ENCODE peak calls at places on chromosome 5, in five cellular contexts. M is fibroblast of lung; Y is cardiac muscle cell; G is CD8-positive, alpha-beta memory T cell; W is transverse colon. Q is an unnamed sample.

GRCh38 chr5:1165864-1166263 is 35.5 kb upstream of the SLC6A19 start:
- DNase-seq in Y (no peak), W (no peak), M (no peak), G (no peak), Q (no peak)

GRCh38 chr5:16749626-16750025 is 132.8 kb upstream of the RETREG1 start:
- DNase-seq in W (no peak), M (no peak), G (no peak), Y (no peak), Q (no peak)

GRCh38 chr5:77095189-77095588 is 8.1 kb upstream of the ZBED3 start:
- DNase-seq in W (no peak), G (no peak), M (no peak), Y (no peak), Q (no peak)

GRCh38 chr5:35938518-35939227 is at the start of gene CAPSL:
- DNase-seq in W (peak; percentile 13), G (no peak), Y (peak; percentile 63), M (peak; percentile 79), Q (peak; percentile 38)

GRCh38 chr5:147483961-147484707 is 25.7 kb downstream of the DPYSL3 start:
- DNase-seq in Y (no peak), M (peak; percentile 97), G (no peak), W (peak; percentile 33), Q (peak; percentile 97)

GRCh38 chr5:81819556-81820314 is 68.8 kb upstream of the SSBP2 start:
- DNase-seq in G (no peak), W (no peak), M (peak; percentile 74), Y (no peak), Q (peak; percentile 23)

GRCh38 chr5:69261034-69261433 is 26.3 kb downstream of the CDK7 start:
- DNase-seq in M (peak; percentile 20), W (no peak), Y (no peak), G (no peak), Q (peak; percentile 46)

GRCh38 chr5:154519375-154519774 is 41.3 kb upstream of the HAND1 start:
- DNase-seq in M (peak; percentile 66), W (no peak), Y (no peak), G (no peak), Q (peak; percentile 49)

GRCh38 chr5:1747079-1747802 is 52.4 kb downstream of the MRPL36 start:
- DNase-seq in M (no peak), Y (no peak), W (no peak), G (no peak), Q (no peak)

GRCh38 chr5:57696005-57696755 is 213.6 kb upstream of the ACTBL2 start:
- DNase-seq in G (no peak), W (no peak), Y (no peak), M (peak; percentile 37), Q (peak; percentile 4)

GRCh38 chr5:26535215-26535614 is 503.2 kb downstream of the CDH9 start:
- DNase-seq in Y (no peak), M (no peak), W (no peak), G (no peak), Q (no peak)

GRCh38 chr5:135271533-135272310 is 127.3 kb downstream of the MACROH2A1 start:
- DNase-seq in M (peak; percentile 34), W (no peak), Y (peak; percentile 29), G (no peak), Q (peak; percentile 55)

GRCh38 chr5:163458778-163459405 is 1.0 kb downstream of the NUDCD2 start:
- DNase-seq in G (no peak), Y (no peak), M (peak; percentile 10), W (no peak), Q (no peak)

GRCh38 chr5:352639-353598 is 31.4 kb downstream of the AHRR start:
- DNase-seq in M (no peak), Y (no peak), W (no peak), G (no peak), Q (no peak)

GRCh38 chr5:14405267-14405666 is 176.3 kb upstream of the OTULINL start:
- DNase-seq in M (no peak), G (no peak), W (no peak), Y (no peak), Q (no peak)

GRCh38 chr5:157820593-157821252 is 38.2 kb downstream of the CLINT1 start:
- DNase-seq in G (no peak), Y (peak; percentile 66), W (no peak), M (peak; percentile 75), Q (peak; percentile 79)

GRCh38 chr5:92907914-92908606 is 673.0 kb downstream of the NR2F1-AS1 start:
- DNase-seq in M (peak; percentile 80), Y (peak; percentile 13), W (no peak), G (no peak), Q (peak; percentile 54)

GRCh38 chr5:115738807-115739206 is 77.7 kb downstream of the CDO1 start:
- DNase-seq in G (no peak), M (no peak), Y (no peak), W (no peak), Q (no peak)

GRCh38 chr5:88674262-88675158 is 208.5 kb downstream of the MEF2C start:
- DNase-seq in Y (peak; percentile 56), G (no peak), M (no peak), W (no peak), Q (peak; percentile 55)

GRCh38 chr5:7592910-7593309 is 197.0 kb downstream of the ADCY2 start:
- DNase-seq in W (no peak), Y (peak; percentile 27), M (no peak), G (no peak), Q (peak; percentile 22)

GRCh38 chr5:160173-160510 is 31.2 kb upstream of the LRRC14B start:
- DNase-seq in G (no peak), W (no peak), Y (no peak), M (peak; percentile 32), Q (no peak)

GRCh38 chr5:138338411-138339085 is 482 bp downstream of the FAM53C start:
- DNase-seq in G (no peak), W (no peak), Y (no peak), M (no peak), Q (no peak)

GRCh38 chr5:35237580-35238376 is 7.5 kb upstream of the PRLR start:
- DNase-seq in W (no peak), G (no peak), M (no peak), Y (no peak), Q (no peak)

GRCh38 chr5:57366744-57367143 is 115.9 kb downstream of the ACTBL2 start:
- DNase-seq in Y (no peak), M (no peak), W (no peak), G (no peak), Q (peak; percentile 64)

GRCh38 chr5:178293815-178294214 is 61.2 kb upstream of the PHYKPL start:
- DNase-seq in G (no peak), M (no peak), W (no peak), Y (no peak), Q (no peak)

GRCh38 chr5:56829137-56829536 is 13.8 kb downstream of the MAP3K1 start:
- DNase-seq in G (peak; percentile 43), Y (no peak), W (peak; percentile 48), M (no peak), Q (no peak)

DNA sequence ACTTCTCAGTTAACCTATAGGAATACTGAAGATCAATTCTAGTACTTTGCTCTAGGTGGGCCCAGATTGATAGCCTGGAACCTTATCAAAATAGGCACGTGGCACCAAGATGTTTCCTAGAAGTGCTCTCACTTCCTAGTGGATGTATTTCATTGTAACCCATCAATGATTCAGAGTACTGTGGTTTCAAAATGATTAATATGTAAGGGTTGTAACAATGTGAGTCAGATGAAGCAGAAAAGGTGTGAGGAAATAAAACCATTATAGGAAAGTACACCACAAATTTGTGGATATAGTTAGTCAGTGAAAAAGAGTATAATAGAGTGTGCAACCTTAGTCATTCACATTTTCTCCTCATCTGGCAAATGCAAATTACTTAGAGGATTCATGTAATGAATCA is 177.3 kb upstream of the FST start:
- DNase-seq in M (peak; percentile 87), W (no peak), Y (no peak), G (no peak), Q (peak; percentile 89)
- H3K27ac ChIP-seq in M (peak overlapping the region; percentile 58), W (no peak overlapping the region), Y (no peak overlapping the region), G (no peak overlapping the region), Q (peak overlapping the region; percentile 6)

DNA sequence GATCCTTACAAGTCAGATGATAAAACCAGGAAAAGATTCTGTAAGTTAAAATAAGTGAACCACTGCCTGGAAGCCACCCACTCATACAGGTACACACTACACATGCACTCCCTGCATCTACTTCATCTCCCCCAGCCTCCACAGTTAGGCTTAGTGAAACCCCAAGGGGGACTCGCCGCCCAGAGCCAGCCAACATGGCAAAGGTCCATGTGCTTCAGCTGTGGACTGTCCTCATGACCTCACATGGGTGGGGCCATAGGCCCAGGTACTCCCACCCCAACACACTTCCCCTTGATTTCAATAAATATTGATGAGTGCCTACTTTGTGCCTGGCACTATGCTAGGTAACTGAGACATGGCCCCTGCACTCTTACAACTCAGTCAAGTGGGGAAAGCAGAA is 22.9 kb downstream of the P4HA2 start:
- DNase-seq in G (no peak), W (no peak), Y (no peak), M (no peak), Q (no peak)
- H3K27ac ChIP-seq in G (no peak overlapping the region), W (no peak overlapping the region), Y (no peak overlapping the region), M (no peak overlapping the region), Q (no peak overlapping the region)

GRCh38 chr5:150750469-150750868 is 8.3 kb downstream of the DCTN4 start:
- DNase-seq in M (no peak), W (no peak), G (no peak), Y (no peak), Q (no peak)

GRCh38 chr5:150757087-150757649 is 1.6 kb downstream of the DCTN4 start:
- DNase-seq in Y (no peak), M (no peak), W (no peak), G (no peak), Q (peak; percentile 38)

GRCh38 chr5:150753863-150754262 is 5.0 kb downstream of the DCTN4 start:
- DNase-seq in Y (no peak), G (no peak), M (no peak), W (no peak), Q (no peak)

GRCh38 chr5:150753463-150753862 is 5.4 kb downstream of the DCTN4 start:
- DNase-seq in M (no peak), G (no peak), W (no peak), Y (no peak), Q (no peak)

GRCh38 chr5:150751096-150751891 is 7.5 kb downstream of the DCTN4 start:
- DNase-seq in W (no peak), Y (no peak), M (peak; percentile 27), G (no peak), Q (no peak)
- H3K27ac ChIP-seq in W (no peak overlapping the region), Y (peak overlapping the region; percentile 2), M (no peak overlapping the region), G (no peak overlapping the region), Q (no peak overlapping the region)

GRCh38 chr5:172612771-172613170 is 28.3 kb upstream of the NEURL1B start:
- DNase-seq in G (no peak), W (no peak), M (no peak), Y (no peak), Q (no peak)

GRCh38 chr5:172618574-172619365 is 22.3 kb upstream of the NEURL1B start:
- DNase-seq in W (no peak), M (no peak), Y (no peak), G (no peak), Q (no peak)

GRCh38 chr5:172617817-172618216 is 23.2 kb upstream of the NEURL1B start:
- DNase-seq in Y (no peak), M (no peak), G (no peak), W (no peak), Q (no peak)

GRCh38 chr5:172616730-172617129 is 24.3 kb upstream of the NEURL1B start:
- DNase-seq in G (no peak), M (peak; percentile 24), Y (no peak), W (no peak), Q (no peak)

DNA sequence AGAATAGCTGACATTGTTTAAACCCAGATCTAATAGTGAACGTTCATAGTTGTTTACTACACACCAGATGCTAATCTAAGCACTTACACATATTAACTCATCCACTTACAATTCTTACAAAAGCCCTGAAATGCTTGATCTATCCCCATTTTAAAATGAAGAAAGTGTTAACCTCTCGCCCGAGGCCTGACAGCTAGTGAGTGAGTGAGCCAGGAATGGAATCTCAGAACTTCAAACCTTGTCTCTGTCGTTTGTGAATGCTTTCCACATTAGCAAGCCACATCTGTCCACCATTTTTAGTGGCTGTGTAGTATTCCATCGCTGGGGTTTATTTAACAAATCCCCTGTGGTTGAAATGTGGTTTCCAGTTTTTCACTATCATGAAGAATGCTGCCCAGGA is 24.9 kb upstream of the NEURL1B start:
- DNase-seq in Y (no peak), G (no peak), W (no peak), M (no peak), Q (no peak)
- H3K27ac ChIP-seq in Y (no peak overlapping the region), G (no peak overlapping the region), W (no peak overlapping the region), M (no peak overlapping the region), Q (no peak overlapping the region)